ENCODE peak calls at places on chromosomes 4 and X, in seven cellular contexts. Q, U, L, O, X, Z and G are unnamed samples.

GRCh38 chr4:127856485-127857447 is 23.9 kb upstream of the PLK4 start:
- DNase-seq in O (peak; percentile 52), U (no peak), Q (no peak), Z (no peak), X (no peak), L (peak; percentile 92), G (peak; percentile 63)

GRCh38 chr4:95255396-95256107 is 293.2 kb downstream of the UNC5C start:
- DNase-seq in Q (no peak), L (peak; percentile 62), O (peak; percentile 2), X (no peak), U (no peak), Z (no peak), G (peak; percentile 49)

GRCh38 chrX:117645639-117646038 is 471.0 kb downstream of the KLHL13 start:
- DNase-seq in U (no peak), X (no peak), O (no peak), Z (no peak), L (no peak), Q (no peak), G (no peak)

GRCh38 chr4:107757293-107757692 is 37.3 kb upstream of the PAPSS1 start:
- DNase-seq in O (no peak), Z (no peak), L (no peak), U (no peak), X (no peak), Q (no peak), G (no peak)

GRCh38 chr4:173252024-173252935 is 81.9 kb downstream of the HMGB2 start:
- DNase-seq in Q (peak; percentile 27), U (no peak), Z (no peak), X (no peak), L (peak; percentile 99), O (peak; percentile 85), G (peak; percentile 98)

GRCh38 chr4:139814285-139815015 is 148.8 kb downstream of the MGST2 start:
- DNase-seq in O (peak; percentile 8), X (no peak), U (no peak), Q (no peak), Z (no peak), L (peak; percentile 55), G (peak; percentile 81)

GRCh38 chr4:26613242-26613641 is 29.4 kb downstream of the TBC1D19 start:
- DNase-seq in Q (no peak), X (no peak), Z (no peak), U (no peak), O (no peak), L (peak; percentile 14), G (no peak)

GRCh38 chr4:8112672-8113071 is 45.9 kb downstream of the ABLIM2 start:
- DNase-seq in X (no peak), Q (no peak), L (no peak), O (no peak), Z (no peak), U (no peak), G (no peak)

GRCh38 chr4:1208970-1209704 is 36.8 kb upstream of the SPON2 start:
- DNase-seq in X (no peak), Q (peak; percentile 1), U (no peak), O (no peak), L (peak; percentile 51), Z (no peak), G (no peak)

GRCh38 chr4:113292371-113293042 is 243.1 kb downstream of the ANK2 start:
- DNase-seq in L (peak; percentile 85), X (no peak), O (no peak), U (peak; percentile 80), Z (no peak), Q (no peak), G (no peak)

GRCh38 chr4:175531405-175532091 is 280.5 kb downstream of the GPM6A start:
- DNase-seq in U (no peak), Z (no peak), O (peak; percentile 8), L (peak; percentile 58), X (no peak), Q (no peak), G (peak; percentile 38)

GRCh38 chr4:72557021-72557420 is 12.0 kb downstream of the ADAMTS3 start:
- DNase-seq in L (peak; percentile 48), O (no peak), X (no peak), Z (no peak), U (no peak), Q (no peak), G (no peak)

GRCh38 chr4:185797018-185797417 is 15.0 kb downstream of the SORBS2 start:
- DNase-seq in X (no peak), O (no peak), U (no peak), L (no peak), Q (no peak), Z (no peak), G (no peak)